ENCODE peak calls at places on chromosomes 13 and 19, in five cellular contexts. M is naive thymus-derived CD8-positive, alpha-beta T cell; X is effector memory CD4-positive, alpha-beta T cell; Y is ELR; W is left cardiac atrium. Z is an unnamed sample.

GRCh38 chr19:51542699-51543098 is 11.2 kb upstream of the SIGLEC6 start:
- DNase-seq in W (no peak), Y (no peak), M (no peak), X (no peak), Z (no peak)

GRCh38 chr19:17311455-17312248 is 2.3 kb downstream of the DDA1 start:
- DNase-seq in Y (peak), W (no peak), M (no peak), X (no peak), Z (no peak)

GRCh38 chr19:6132482-6132881 is 3.0 kb upstream of the ACSBG2 start:
- DNase-seq in W (no peak), M (no peak), Y (no peak), X (no peak), Z (no peak)

GRCh38 chr13:96822900-96823299 is 171.4 kb downstream of the OXGR1 start:
- DNase-seq in M (no peak), X (no peak), W (no peak), Y (peak), Z (peak)

GRCh38 chr13:30720470-30720869 is 14.9 kb upstream of the ALOX5AP start:
- DNase-seq in W (no peak), Y (peak), M (no peak), X (no peak), Z (no peak)

GRCh38 chr13:76992548-76993001 is 694 bp downstream of the CLN5 start:
- DNase-seq in W (no peak), X (peak), Y (peak), M (peak), Z (peak)

GRCh38 chr19:5205388-5205787 is 135.2 kb downstream of the PTPRS start:
- DNase-seq in Y (no peak), X (no peak), M (no peak), W (no peak), Z (no peak)

GRCh38 chr19:8192227-8192820 is 16.8 kb upstream of the CERS4 start:
- DNase-seq in Y (no peak), W (no peak), M (no peak), X (no peak), Z (no peak)

GRCh38 chr13:33355470-33355869 is 69.9 kb upstream of the STARD13 start:
- DNase-seq in W (no peak), X (no peak), M (no peak), Y (no peak), Z (no peak)

GRCh38 chr13:27054760-27055159 is 116.9 kb downstream of the USP12 start:
- DNase-seq in W (no peak), M (no peak), Y (no peak), X (no peak), Z (no peak)

GRCh38 chr13:40190656-40191100 is 475.8 kb downstream of the FOXO1 start:
- DNase-seq in W (peak), X (peak), M (peak), Y (peak), Z (peak)

GRCh38 chr19:46919324-46919723 is 58.5 kb downstream of the ARHGAP35 start:
- DNase-seq in X (no peak), W (no peak), M (no peak), Y (peak), Z (no peak)

GRCh38 chr19:45569619-45570421 is 14.8 kb downstream of the OPA3 start:
- DNase-seq in W (peak), M (peak), Y (peak), X (peak), Z (peak)

GRCh38 chr19:1313695-1314613 is 28.3 kb downstream of the EFNA2 start:
- DNase-seq in W (no peak), Y (no peak), M (no peak), X (no peak), Z (no peak)

GRCh38 chr13:109243311-109243951 is 543.0 kb downstream of the IRS2 start:
- DNase-seq in M (no peak), W (peak), X (no peak), Y (peak), Z (no peak)

GRCh38 chr19:16588824-16589577 is 16.8 kb upstream of the SLC35E1 start:
- DNase-seq in W (no peak), X (no peak), M (no peak), Y (no peak), Z (peak)

Z was measured in testis.